ENCODE peak calls at places on chromosome 7, in seven cellular contexts. A is cardiac fibroblast; R is AG04449; V is dorsolateral prefrontal cortex; Y is A549; P is body of pancreas; T is CD8-positive, alpha-beta T cell. D is an unnamed sample.

GRCh38 chr7:36650766-36651310 is 73.5 kb downstream of the AOAH start:
- DNase-seq in A (no peak), R (no peak), V (no peak), Y (no peak), P (no peak), T (no peak), D (no peak)

GRCh38 chr7:30752979-30753378 is 1.0 kb downstream of the INMT start:
- DNase-seq in A (peak), R (no peak), V (no peak), Y (no peak), P (peak), T (no peak), D (no peak)

GRCh38 chr7:66859794-66860645 is 61.0 kb upstream of the TMEM248 start:
- DNase-seq in A (no peak), R (no peak), V (no peak), Y (no peak), P (no peak), T (no peak), D (no peak)

GRCh38 chr7:32347244-32347828 is 142.8 kb downstream of the LSM5 start:
- DNase-seq in A (peak), R (no peak), V (no peak), Y (peak), P (no peak), T (peak), D (peak)

GRCh38 chr7:587769-588168 is 68.1 kb upstream of the PDGFA start:
- DNase-seq in A (peak), R (no peak), V (no peak), Y (no peak), P (no peak), T (no peak), D (no peak)

GRCh38 chr7:104341545-104341944 is 13.1 kb downstream of the LHFPL3 start:
- DNase-seq in A (no peak), R (no peak), V (no peak), Y (peak), P (no peak), T (no peak), D (peak)

GRCh38 chr7:28155019-28155660 is 25.5 kb downstream of the JAZF1 start:
- DNase-seq in A (peak), R (no peak), V (no peak), Y (no peak), P (no peak), T (no peak), D (peak)

GRCh38 chr7:147605326-147605725 is 985.2 kb upstream of the C7orf33 start:
- DNase-seq in A (no peak), R (no peak), V (no peak), Y (no peak), P (no peak), T (no peak), D (no peak)

GRCh38 chr7:8042796-8043535 is 74.4 kb downstream of the GLCCI1 start:
- DNase-seq in A (no peak), R (peak), V (no peak), Y (no peak), P (no peak), T (no peak), D (no peak)

GRCh38 chr7:135510603-135511183 is 791 bp upstream of the CNOT4 start:
- DNase-seq in A (peak), R (no peak), V (no peak), Y (peak), P (no peak), T (no peak), D (peak)

GRCh38 chr7:90821961-90822620 is 226.0 kb downstream of the CDK14 start:
- DNase-seq in A (peak), R (no peak), V (no peak), Y (no peak), P (no peak), T (no peak), D (no peak)

GRCh38 chr7:11212816-11213215 is 239.1 kb downstream of the PHF14 start:
- DNase-seq in A (peak), R (peak), V (no peak), Y (peak), P (no peak), T (no peak), D (no peak)

GRCh38 chr7:11428877-11429617 is 403.0 kb downstream of the THSD7A start:
- DNase-seq in A (no peak), R (no peak), V (no peak), Y (no peak), P (no peak), T (no peak), D (no peak)

DNA sequence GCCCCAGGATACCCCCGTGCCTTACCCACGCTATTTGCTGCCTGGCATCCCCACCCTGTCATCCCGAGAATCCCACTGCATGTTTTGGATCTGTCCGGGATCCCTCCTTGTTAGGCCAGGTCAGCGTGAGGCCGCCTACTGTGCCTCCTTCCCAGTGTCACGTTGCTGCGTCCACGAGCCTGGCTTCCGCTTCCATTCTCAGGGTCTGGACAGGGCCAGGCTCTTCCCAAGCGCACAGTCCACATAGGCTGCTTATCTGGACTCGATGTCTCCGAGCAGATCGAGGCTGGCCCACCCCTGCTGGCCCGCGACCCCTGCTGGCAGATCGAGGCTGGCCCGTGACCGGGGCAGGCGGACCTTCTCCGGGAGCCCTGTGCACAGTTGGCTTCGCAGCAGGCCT is 27.1 kb downstream of the FOXK1 start:
- DNase-seq in A (no peak), R (no peak), V (no peak), Y (no peak), P (no peak), T (no peak), D (no peak)
- TF ChIP-seq CTCF in A (no peak), R (no peak), V (no peak), Y (no peak), P (no peak), T (no peak), D (no peak)

DNA sequence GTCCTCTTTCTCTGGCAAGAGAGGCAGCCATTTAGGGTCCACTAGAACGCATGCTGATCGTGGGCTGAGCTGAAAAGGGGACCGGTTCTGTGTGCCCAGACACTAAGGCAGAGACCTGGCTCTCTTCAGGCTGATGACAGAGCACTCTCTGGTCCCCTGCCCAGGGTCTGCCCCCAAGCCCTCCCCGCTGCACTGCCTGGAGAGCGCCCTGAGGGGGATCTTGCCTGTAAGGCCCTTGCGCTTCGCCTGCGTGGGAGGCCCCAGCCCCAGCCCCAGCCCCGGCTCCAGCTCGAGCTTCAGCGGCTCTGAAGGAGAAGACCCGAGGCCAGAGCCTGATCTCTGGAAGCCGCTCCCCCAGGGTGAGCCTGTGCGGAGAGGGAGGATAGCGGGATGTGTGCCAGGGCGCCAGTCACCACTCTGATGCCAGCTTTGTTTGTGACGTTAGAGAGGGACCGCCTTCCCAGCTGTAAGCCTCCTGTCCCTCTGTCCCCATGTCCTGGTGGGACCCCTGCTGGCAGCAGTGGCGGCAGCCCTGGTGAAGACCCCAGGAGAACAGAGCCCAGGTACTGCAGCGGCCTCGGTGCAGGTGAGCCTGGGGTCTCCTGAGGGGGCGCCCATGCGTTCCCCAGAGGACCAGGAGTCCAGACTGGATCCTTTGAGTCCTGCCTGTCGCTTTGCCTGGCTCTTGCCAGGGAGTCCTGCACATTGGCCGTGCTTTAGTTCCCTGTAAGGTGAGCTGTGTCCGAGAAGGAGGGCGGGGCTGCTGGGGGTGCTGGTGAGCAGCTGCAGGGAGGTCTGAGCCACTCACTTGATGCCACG is 43.2 kb downstream of the ZNF467 start:
- DNase-seq in A (no peak), R (no peak), V (peak), Y (no peak), P (no peak), T (no peak), D (no peak)
- TF ChIP-seq CTCF in A (no peak), R (no peak), V (peak), Y (no peak), P (no peak), T (no peak), D (peak)

GRCh38 chr7:119937745-119938144 is 335.2 kb upstream of the KCND2 start:
- DNase-seq in A (no peak), R (no peak), V (no peak), Y (no peak), P (no peak), T (no peak), D (no peak)

GRCh38 chr7:119929891-119930290 is 343.1 kb upstream of the KCND2 start:
- DNase-seq in A (no peak), R (no peak), V (no peak), Y (no peak), P (no peak), T (no peak), D (no peak)

GRCh38 chr7:119936876-119937275 is 336.1 kb upstream of the KCND2 start:
- DNase-seq in A (no peak), R (no peak), V (no peak), Y (no peak), P (no peak), T (no peak), D (no peak)

GRCh38 chr7:119931230-119931824 is 341.6 kb upstream of the KCND2 start:
- DNase-seq in A (peak), R (no peak), V (no peak), Y (no peak), P (no peak), T (no peak), D (no peak)

DNA sequence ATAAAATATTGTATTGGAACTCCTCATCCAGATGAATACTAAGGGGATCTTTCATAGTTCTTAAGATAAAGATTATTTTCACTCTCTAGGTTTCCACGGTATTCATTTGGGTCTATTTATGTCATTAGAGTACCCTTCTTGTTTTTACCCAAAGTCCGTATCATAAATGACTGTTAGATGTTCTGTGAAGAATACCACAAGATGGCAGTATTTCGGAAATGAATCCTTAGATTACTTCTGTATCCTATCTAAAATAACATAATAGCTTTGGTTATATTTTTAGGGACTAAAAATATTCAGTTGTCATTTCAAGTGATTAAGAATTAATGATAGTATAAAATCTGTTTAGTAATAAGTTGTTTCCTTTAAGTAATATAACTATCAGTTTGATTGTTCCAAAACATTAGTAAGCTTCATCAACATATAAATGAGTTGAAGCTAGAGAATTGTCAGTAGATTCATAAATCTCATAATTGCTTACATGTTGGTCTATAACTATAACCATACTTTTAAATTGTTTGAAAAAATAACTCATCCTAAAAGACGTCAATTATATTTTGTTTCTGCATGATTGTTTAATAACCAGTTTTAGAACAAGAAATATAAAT is 337.5 kb upstream of the KCND2 start:
- DNase-seq in A (peak), R (no peak), V (no peak), Y (peak), P (no peak), T (no peak), D (peak)
- TF ChIP-seq CTCF in A (peak), R (peak), V (peak), Y (no peak), P (peak), T (no peak), D (peak)

DNA sequence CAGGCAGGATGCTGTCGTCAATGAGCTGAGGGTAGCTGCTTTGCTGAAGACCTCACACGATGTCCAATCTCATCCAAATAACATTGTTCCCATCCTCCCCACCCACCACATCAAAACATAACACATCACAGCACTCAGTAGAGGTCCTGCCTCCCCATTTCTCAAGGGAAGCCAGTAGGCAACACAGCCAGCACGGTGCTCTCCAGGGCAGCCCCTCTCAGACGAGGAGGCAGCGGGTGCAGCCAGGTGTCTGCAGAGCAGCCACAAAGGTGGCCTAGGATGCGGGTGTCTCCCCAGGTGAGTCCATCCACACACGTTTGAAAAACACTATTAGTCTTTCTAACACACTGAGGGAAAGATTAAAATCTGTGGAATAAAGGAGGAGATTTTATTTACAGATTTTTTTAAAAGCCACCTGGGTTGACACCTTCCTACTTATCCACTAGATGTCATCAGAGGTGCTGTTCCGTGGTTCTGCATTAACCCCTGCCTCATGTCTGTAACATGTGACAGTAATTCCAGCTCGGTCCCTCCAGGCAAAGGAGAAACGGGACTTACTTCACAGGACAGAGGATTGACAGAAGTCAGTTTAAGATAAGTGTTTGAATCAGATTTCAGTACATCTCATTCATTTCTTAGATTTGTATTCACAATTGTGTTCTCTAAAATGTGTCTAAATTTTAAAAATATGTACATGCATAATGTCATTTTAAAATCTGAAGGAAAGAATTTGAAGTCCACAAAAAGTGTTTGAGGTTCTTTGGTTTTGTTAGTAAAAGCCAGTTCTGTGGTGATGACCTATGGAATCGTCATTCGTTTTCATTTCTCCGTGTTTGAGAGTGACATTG is 68.0 kb downstream of the LANCL2 start:
- DNase-seq in A (peak), R (no peak), V (no peak), Y (peak), P (no peak), T (no peak), D (peak)
- TF ChIP-seq CTCF in A (peak), R (peak), V (peak), Y (peak), P (peak), T (peak), D (peak)

GRCh38 chr7:155407799-155408198 is 50.1 kb upstream of the EN2 start:
- DNase-seq in A (no peak), R (no peak), V (no peak), Y (no peak), P (no peak), T (no peak), D (no peak)

GRCh38 chr7:155402941-155403340 is 55.0 kb upstream of the EN2 start:
- DNase-seq in A (no peak), R (no peak), V (no peak), Y (no peak), P (no peak), T (no peak), D (no peak)

GRCh38 chr7:155408657-155409586 is 49.0 kb upstream of the EN2 start:
- DNase-seq in A (no peak), R (no peak), V (no peak), Y (no peak), P (no peak), T (no peak), D (no peak)

GRCh38 chr7:155404976-155405375 is 53.0 kb upstream of the EN2 start:
- DNase-seq in A (no peak), R (no peak), V (no peak), Y (no peak), P (no peak), T (no peak), D (no peak)

DNA sequence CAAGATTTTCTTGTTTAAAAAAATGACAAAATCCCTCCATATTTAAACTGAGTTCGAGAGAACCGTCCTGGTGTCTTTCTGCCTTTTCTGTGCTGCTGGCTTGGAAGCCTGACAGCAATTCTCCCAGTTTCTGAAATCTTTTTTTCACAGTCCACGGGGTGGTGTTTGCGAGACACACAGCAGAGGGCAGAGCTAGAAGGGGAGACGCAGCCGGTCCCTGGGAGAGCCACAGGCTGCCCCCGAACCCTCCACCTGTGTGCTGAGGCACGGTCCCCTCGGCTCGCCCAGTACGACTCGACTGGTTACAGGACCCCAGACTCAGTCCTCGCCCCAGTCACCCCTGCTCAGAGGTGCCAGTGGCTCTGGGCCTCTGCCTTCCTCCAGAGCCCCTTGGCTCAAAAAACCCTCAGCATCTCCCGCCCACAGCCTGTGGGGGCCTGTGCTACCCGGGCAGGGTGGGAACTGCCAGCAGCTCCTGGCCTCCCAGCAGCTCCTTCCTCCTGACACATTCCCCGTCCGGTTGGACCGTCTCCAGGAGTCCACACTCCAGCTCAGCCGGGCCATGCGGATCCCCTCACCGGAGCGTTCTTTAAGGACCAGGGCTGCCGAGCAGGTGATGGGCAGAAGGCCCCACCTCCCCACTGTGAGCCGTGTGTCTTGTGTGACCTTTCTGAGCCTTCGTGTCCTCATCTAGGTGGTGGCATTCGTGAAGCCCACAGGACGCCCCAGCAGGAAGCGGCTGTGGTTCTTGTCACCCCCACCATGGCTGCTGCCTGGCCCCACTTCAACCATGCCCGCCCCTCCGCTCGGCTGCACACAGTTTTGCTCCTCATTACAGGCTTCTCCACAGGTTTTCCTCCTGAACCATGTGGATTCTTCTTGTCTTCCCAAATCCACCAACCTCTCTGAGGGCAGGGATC is 52.3 kb upstream of the EN2 start:
- DNase-seq in A (no peak), R (no peak), V (no peak), Y (no peak), P (no peak), T (peak), D (no peak)
- TF ChIP-seq CTCF in A (no peak), R (no peak), V (peak), Y (no peak), P (no peak), T (no peak), D (no peak)

GRCh38 chr7:50771120-50772002 is 11.3 kb downstream of the GRB10 start:
- DNase-seq in A (no peak), R (no peak), V (no peak), Y (no peak), P (peak), T (no peak), D (no peak)
- TF ChIP-seq CTCF in A (no peak), R (no peak), V (no peak), Y (no peak), P (peak), T (no peak), D (no peak)